ENCODE peak calls at places on chromosomes 5 and 9, in eight cellular contexts. D, S, P, N, A, Z, Y and X are unnamed samples.

GRCh38 chr9:133143639-133144141 is 20.0 kb downstream of the GBGT1 start:
- DNase-seq in D (no peak), S (no peak), P (no peak), N (no peak), A (no peak), Z (no peak), Y (no peak), X (no peak)

GRCh38 chr5:153900703-153901395 is 137.9 kb downstream of the FAM114A2 start:
- DNase-seq in D (no peak), S (no peak), P (peak; percentile 56), N (peak; percentile 94), A (no peak), Z (no peak), Y (no peak), X (no peak)

GRCh38 chr9:134708672-134709038 is 67.1 kb downstream of the COL5A1 start:
- DNase-seq in D (no peak), S (no peak), P (no peak), N (no peak), A (no peak), Z (peak; percentile 49), Y (no peak), X (no peak)

GRCh38 chr5:147140558-147140957 is 94.3 kb upstream of the STK32A start:
- DNase-seq in D (no peak), S (no peak), P (no peak), N (no peak), A (no peak), Z (no peak), Y (no peak), X (no peak)

GRCh38 chr9:128034821-128035764 is 32.0 kb downstream of the NAIF1 start:
- DNase-seq in D (peak; percentile 71), S (peak; percentile 78), P (peak; percentile 73), N (peak; percentile 85), A (peak; percentile 80), Z (peak; percentile 43), Y (peak; percentile 38), X (peak; percentile 80)

GRCh38 chr5:9710069-9710468 is 79.9 kb upstream of the TAS2R1 start:
- DNase-seq in D (no peak), S (no peak), P (no peak), N (no peak), A (no peak), Z (no peak), Y (no peak), X (no peak)

GRCh38 chr9:131169567-131169966 is 44.2 kb downstream of the NUP214 start:
- DNase-seq in D (no peak), S (no peak), P (no peak), N (no peak), A (no peak), Z (no peak), Y (no peak), X (no peak)

GRCh38 chr9:88523056-88523455 is 11.9 kb upstream of the NXNL2 start:
- DNase-seq in D (no peak), S (no peak), P (peak; percentile 53), N (peak; percentile 90), A (no peak), Z (no peak), Y (no peak), X (no peak)

GRCh38 chr5:65620021-65620420 is 4.1 kb downstream of the TRIM23 start:
- DNase-seq in D (no peak), S (no peak), P (no peak), N (no peak), A (no peak), Z (no peak), Y (no peak), X (no peak)

GRCh38 chr5:143244990-143245389 is 158.5 kb downstream of the NR3C1 start:
- DNase-seq in D (no peak), S (no peak), P (no peak), N (peak; percentile 75), A (no peak), Z (no peak), Y (no peak), X (no peak)

GRCh38 chr5:32173394-32174010 is 617 bp downstream of the GOLPH3 start:
- DNase-seq in D (peak; percentile 71), S (peak; percentile 63), P (peak; percentile 56), N (peak; percentile 70), A (peak; percentile 58), Z (peak; percentile 50), Y (peak; percentile 60), X (peak; percentile 29)

GRCh38 chr5:1925111-1926070 is 42.7 kb upstream of the IRX4 start:
- DNase-seq in D (no peak), S (no peak), P (no peak), N (no peak), A (no peak), Z (no peak), Y (no peak), X (no peak)